ENCODE peak calls at places on chromosome 18, in eight cellular contexts. K, I, Z, S, F, O, B and G are unnamed samples.
A peak's percentile ranks its signal among the peaks of the same experiment; 100 is the strongest.

GRCh38 chr18:22559414-22560282 is 141.9 kb upstream of the CTAGE1 start:
- DNase-seq in Z (peak; percentile 59), S (peak; percentile 79), I (peak; percentile 89), K (peak; percentile 78), O (peak; percentile 78), B (peak; percentile 18), F (peak; percentile 85), G (no peak)

GRCh38 chr18:55420977-55421611 is 166.9 kb downstream of the TCF4 start:
- DNase-seq in K (no peak), S (no peak), Z (no peak), B (no peak), I (peak; percentile 20), F (no peak), O (no peak), G (no peak)

GRCh38 chr18:34548120-34548972 is 161.8 kb upstream of the DTNA start:
- DNase-seq in K (no peak), O (no peak), Z (no peak), I (no peak), F (no peak), B (no peak), S (no peak), G (no peak)

GRCh38 chr18:47397671-47398319 is 146.3 kb upstream of the SKOR2 start:
- DNase-seq in O (no peak), K (no peak), F (no peak), Z (peak; percentile 16), S (no peak), I (no peak), B (no peak), G (peak; percentile 19)

GRCh38 chr18:395481-396250 is 104.8 kb downstream of the COLEC12 start:
- DNase-seq in F (no peak), K (no peak), I (peak; percentile 91), O (peak; percentile 36), B (no peak), S (no peak), Z (peak; percentile 33), G (no peak)

GRCh38 chr18:76565238-76566173 is 70.5 kb upstream of the ZNF516 start:
- DNase-seq in I (peak; percentile 96), O (peak; percentile 86), F (no peak), Z (peak; percentile 81), B (no peak), S (peak; percentile 63), K (peak; percentile 65), G (peak; percentile 83)

GRCh38 chr18:11497585-11497984 is 111.8 kb upstream of the SLC35G4 start:
- DNase-seq in S (no peak), Z (no peak), K (no peak), B (no peak), F (no peak), I (peak; percentile 77), O (no peak), G (no peak)

GRCh38 chr18:11053293-11053692 is 96.1 kb downstream of the PIEZO2 start:
- DNase-seq in B (no peak), S (no peak), Z (no peak), I (no peak), F (no peak), O (no peak), K (no peak), G (no peak)

GRCh38 chr18:76708036-76708726 is 114.2 kb upstream of the ZNF236 start:
- DNase-seq in O (peak; percentile 62), F (no peak), S (no peak), B (no peak), K (no peak), Z (no peak), I (no peak), G (no peak)

GRCh38 chr18:76480913-76481312 is 14.1 kb downstream of the ZNF516 start:
- DNase-seq in B (no peak), O (no peak), I (no peak), K (no peak), Z (no peak), S (no peak), F (no peak), G (peak; percentile 36)

GRCh38 chr18:24999650-25000267 is 352.2 kb downstream of the ZNF521 start:
- DNase-seq in F (no peak), S (no peak), I (no peak), K (no peak), Z (no peak), O (no peak), B (no peak), G (no peak)

GRCh38 chr18:50944245-50944917 is 23.5 kb upstream of the ELAC1 start:
- DNase-seq in B (no peak), Z (peak; percentile 13), O (no peak), K (no peak), F (no peak), I (peak; percentile 47), S (no peak), G (no peak)

GRCh38 chr18:50950626-50951025 is 17.2 kb upstream of the ELAC1 start:
- DNase-seq in S (no peak), Z (no peak), K (no peak), F (no peak), I (no peak), O (no peak), B (no peak), G (no peak)

GRCh38 chr18:50949185-50949584 is 18.7 kb upstream of the ELAC1 start:
- DNase-seq in O (no peak), F (no peak), K (no peak), B (no peak), S (no peak), Z (no peak), I (no peak), G (no peak)

GRCh38 chr18:50953822-50954221 is 14.0 kb upstream of the ELAC1 start:
- DNase-seq in O (no peak), I (no peak), F (no peak), Z (no peak), S (no peak), B (no peak), K (no peak), G (no peak)

DNA sequence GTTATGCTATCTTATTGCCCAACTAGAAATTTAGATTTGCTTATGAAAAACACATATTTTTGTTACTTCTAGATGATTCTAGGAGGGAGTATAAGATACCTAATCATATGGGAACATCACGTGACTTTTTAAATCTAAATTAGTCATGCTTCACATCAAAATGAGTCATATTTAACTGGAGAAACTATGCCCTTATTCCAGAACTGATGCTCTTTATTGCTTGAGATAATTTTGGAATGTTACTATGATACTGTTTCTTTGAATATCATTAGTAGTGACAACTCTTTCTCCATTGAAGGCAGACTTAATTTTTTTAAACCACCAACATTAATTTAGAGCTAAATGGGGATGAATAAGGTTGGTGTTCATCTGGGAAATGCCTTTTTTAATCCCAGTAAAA is 19.9 kb upstream of the ELAC1 start:
- DNase-seq in S (no peak), B (no peak), F (no peak), Z (no peak), K (no peak), O (no peak), I (peak; percentile 61), G (no peak)
- H3K36me3 ChIP-seq in S (peaks cover 46% of the 10 kb centered on the region), B (no peaks in the 10 kb centered on the region), F (no peaks in the 10 kb centered on the region), Z (no peaks in the 10 kb centered on the region), K (no peaks in the 10 kb centered on the region), O (no peaks in the 10 kb centered on the region), I (no peaks in the 10 kb centered on the region), G (no peaks in the 10 kb centered on the region)

DNA sequence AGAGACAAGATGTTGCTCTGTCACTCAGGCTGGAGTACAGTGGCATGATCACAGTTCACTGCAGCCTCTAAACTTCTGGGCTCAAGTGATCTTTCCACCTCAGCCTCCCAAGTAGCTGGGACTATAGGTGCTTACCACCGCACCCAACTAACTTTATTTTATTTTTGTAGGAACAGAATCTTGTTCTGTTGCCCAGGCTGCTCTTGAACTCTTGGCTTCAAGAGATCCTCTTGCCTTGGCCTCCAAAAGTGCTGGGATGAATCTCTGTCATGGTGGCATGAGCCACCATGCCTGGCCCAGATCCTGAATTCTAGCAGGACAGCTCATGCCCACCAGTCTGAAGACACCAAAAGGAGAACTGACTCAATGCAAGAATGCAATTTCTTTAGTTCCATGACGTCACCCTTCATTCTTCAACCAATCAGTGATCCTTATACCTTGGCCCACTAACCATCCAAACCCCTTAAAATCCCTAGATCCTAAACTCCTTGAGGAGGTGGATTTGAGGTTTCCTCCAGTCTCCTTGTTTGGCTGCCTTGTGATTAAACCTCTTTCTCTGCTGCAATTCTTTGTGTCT is 25.6 kb upstream of the CXXC1 start:
- DNase-seq in S (no peak), F (no peak), Z (no peak), K (no peak), I (peak; percentile 18), O (no peak), B (no peak), G (no peak)
- H3K4me1 ChIP-seq in S (no peaks in the 10 kb centered on the region), F (peaks cover 7% of the 10 kb centered on the region), Z (no peaks in the 10 kb centered on the region), K (no peaks in the 10 kb centered on the region), I (no peaks in the 10 kb centered on the region), O (no peaks in the 10 kb centered on the region), B (no peaks in the 10 kb centered on the region), G (peaks cover 2% of the 10 kb centered on the region)

GRCh38 chr18:80046011-80046410 is 11.8 kb downstream of the RBFA start:
- DNase-seq in B (no peak), O (no peak), I (no peak), S (no peak), F (no peak), Z (no peak), K (no peak), G (no peak)

GRCh38 chr18:80046431-80046830 is 12.2 kb downstream of the RBFA start:
- DNase-seq in Z (no peak), K (no peak), I (no peak), O (no peak), F (no peak), S (no peak), B (no peak), G (no peak)

GRCh38 chr18:80046961-80047541 is 12.8 kb downstream of the RBFA start:
- DNase-seq in I (no peak), Z (no peak), K (no peak), F (no peak), B (no peak), O (no peak), S (no peak), G (no peak)

GRCh38 chr18:80056095-80056494 is 21.9 kb downstream of the RBFA start:
- DNase-seq in S (no peak), B (no peak), F (no peak), I (peak; percentile 6), O (no peak), K (no peak), Z (no peak), G (no peak)

GRCh38 chr18:80050797-80051196 is 16.6 kb downstream of the RBFA start:
- DNase-seq in I (no peak), O (no peak), S (no peak), B (no peak), K (no peak), F (no peak), Z (no peak), G (no peak)
- H3K9me3 ChIP-seq in I (no peaks in the 10 kb centered on the region), O (no peaks in the 10 kb centered on the region), S (peaks cover 11% of the 10 kb centered on the region), B (no peaks in the 10 kb centered on the region), K (no peaks in the 10 kb centered on the region), F (no peaks in the 10 kb centered on the region), Z (no peaks in the 10 kb centered on the region), G (peaks cover 5% of the 10 kb centered on the region)

GRCh38 chr18:12973562-12974213 is 17.5 kb upstream of the CEP192 start:
- DNase-seq in F (no peak), I (peak; percentile 8), K (no peak), O (no peak), Z (no peak), B (no peak), S (no peak), G (no peak)

GRCh38 chr18:12968619-12969018 is 20.8 kb downstream of the SEH1L start:
- DNase-seq in B (no peak), O (no peak), I (peak; percentile 5), S (no peak), F (no peak), K (no peak), Z (no peak), G (no peak)

GRCh38 chr18:12963069-12963468 is 15.3 kb downstream of the SEH1L start:
- DNase-seq in B (no peak), I (no peak), F (no peak), Z (no peak), S (no peak), O (no peak), K (no peak), G (no peak)

GRCh38 chr18:12968115-12968514 is 20.3 kb downstream of the SEH1L start:
- DNase-seq in F (no peak), B (no peak), O (no peak), K (no peak), Z (no peak), S (no peak), I (no peak), G (no peak)
- H3K36me3 ChIP-seq in F (no peaks in the 10 kb centered on the region), B (peaks cover 13% of the 10 kb centered on the region), O (no peaks in the 10 kb centered on the region), K (peaks cover 3% of the 10 kb centered on the region), Z (peaks cover 5% of the 10 kb centered on the region), S (peaks cover 73% of the 10 kb centered on the region), I (peaks cover 32% of the 10 kb centered on the region), G (peaks cover 54% of the 10 kb centered on the region)